ENCODE peak calls at places on chromosomes 12 and 14, in six cellular contexts. R, I, U, D, P and T are unnamed samples.

GRCh38 chr12:46383654-46384450 is 11.3 kb upstream of the SLC38A2 start:
- DNase-seq in R (peak), I (no peak), U (peak), D (peak), P (peak), T (no peak)

GRCh38 chr14:71242237-71242748 is 335.0 kb downstream of the PCNX1 start:
- DNase-seq in R (no peak), I (no peak), U (no peak), D (peak), P (peak), T (peak)

GRCh38 chr12:113918306-113918705 is 47.8 kb downstream of the RBM19 start:
- DNase-seq in R (no peak), I (no peak), U (no peak), D (no peak), P (no peak), T (no peak)

GRCh38 chr12:65195387-65196055 is 26.1 kb downstream of the LEMD3 start:
- DNase-seq in R (no peak), I (no peak), U (no peak), D (no peak), P (no peak), T (peak)

GRCh38 chr12:48764521-48764920 is 24.4 kb downstream of the ADCY6 start:
- DNase-seq in R (no peak), I (no peak), U (no peak), D (no peak), P (peak), T (no peak)

GRCh38 chr12:49352351-49352750 is 5.7 kb downstream of the DNAJC22 start:
- DNase-seq in R (no peak), I (no peak), U (no peak), D (no peak), P (no peak), T (no peak)

GRCh38 chr12:52248541-52249035 is 15.5 kb downstream of the KRT7 start:
- DNase-seq in R (no peak), I (no peak), U (no peak), D (no peak), P (no peak), T (no peak)

GRCh38 chr12:66500094-66500493 is 178.8 kb downstream of the GRIP1 start:
- DNase-seq in R (no peak), I (no peak), U (no peak), D (no peak), P (no peak), T (no peak)

GRCh38 chr12:109539508-109539907 is 33.8 kb downstream of the MMAB start:
- DNase-seq in R (no peak), I (no peak), U (peak), D (peak), P (peak), T (no peak)

GRCh38 chr12:109387425-109388166 is 39.9 kb downstream of the MYO1H start:
- DNase-seq in R (peak), I (peak), U (no peak), D (peak), P (peak), T (no peak)

GRCh38 chr12:78392918-78393317 is 471.7 kb upstream of the SYT1 start:
- DNase-seq in R (peak), I (no peak), U (no peak), D (peak), P (peak), T (no peak)

GRCh38 chr12:93894391-93895095 is 217.4 kb downstream of the CRADD start:
- DNase-seq in R (no peak), I (no peak), U (peak), D (no peak), P (peak), T (no peak)

GRCh38 chr14:65961004-65961403 is 525.2 kb upstream of the CCDC196 start:
- DNase-seq in R (peak), I (peak), U (no peak), D (peak), P (peak), T (no peak)

GRCh38 chr12:2268478-2269286 is 215.9 kb downstream of the CACNA1C start:
- DNase-seq in R (no peak), I (no peak), U (peak), D (peak), P (peak), T (peak)

GRCh38 chr12:11725616-11726015 is 76.1 kb downstream of the ETV6 start:
- DNase-seq in R (peak), I (no peak), U (no peak), D (no peak), P (peak), T (no peak)

GRCh38 chr12:2170376-2170775 is 117.6 kb downstream of the CACNA1C start:
- DNase-seq in R (no peak), I (no peak), U (no peak), D (peak), P (peak), T (no peak)

GRCh38 chr12:24860546-24860945 is 88.4 kb downstream of the BCAT1 start:
- DNase-seq in R (no peak), I (no peak), U (no peak), D (peak), P (no peak), T (no peak)

GRCh38 chr12:8088574-8088973 is 6.5 kb downstream of the NECAP1 start:
- DNase-seq in R (no peak), I (no peak), U (no peak), D (no peak), P (no peak), T (no peak)

GRCh38 chr14:22629357-22629756 is 14.8 kb downstream of the OR6J1 start:
- DNase-seq in R (no peak), I (no peak), U (no peak), D (no peak), P (no peak), T (no peak)

GRCh38 chr12:89657090-89657489 is 51.5 kb downstream of the ATP2B1 start:
- DNase-seq in R (no peak), I (no peak), U (no peak), D (no peak), P (no peak), T (no peak)

GRCh38 chr12:89884917-89885316 is 176.3 kb upstream of the ATP2B1 start:
- DNase-seq in R (no peak), I (no peak), U (no peak), D (no peak), P (no peak), T (no peak)

GRCh38 chr12:103868215-103868614 is 27.2 kb upstream of the NT5DC3 start:
- DNase-seq in R (no peak), I (no peak), U (no peak), D (no peak), P (no peak), T (peak)

GRCh38 chr14:105283899-105284298 is 16.9 kb downstream of the BRF1 start:
- DNase-seq in R (no peak), I (no peak), U (no peak), D (no peak), P (no peak), T (no peak)

GRCh38 chr14:99592933-99593753 is 10.9 kb downstream of the CCDC85C start:
- DNase-seq in R (no peak), I (no peak), U (no peak), D (no peak), P (no peak), T (no peak)

GRCh38 chr12:49489720-49490119 is 49.1 kb upstream of the KCNH3 start:
- DNase-seq in R (no peak), I (no peak), U (no peak), D (peak), P (peak), T (no peak)

GRCh38 chr12:6367065-6367968 is 8.0 kb downstream of the SCNN1A start:
- DNase-seq in R (peak), I (no peak), U (peak), D (peak), P (peak), T (no peak)

GRCh38 chr12:69366796-69367195 is 7.3 kb downstream of the YEATS4 start:
- DNase-seq in R (no peak), I (no peak), U (no peak), D (no peak), P (no peak), T (no peak)

GRCh38 chr12:63163542-63163941 is 12.5 kb upstream of the AVPR1A start:
- DNase-seq in R (no peak), I (no peak), U (no peak), D (peak), P (no peak), T (no peak)

GRCh38 chr12:9702239-9702638 is 30.7 kb downstream of the CLECL1 start:
- DNase-seq in R (no peak), I (no peak), U (no peak), D (no peak), P (no peak), T (no peak)

GRCh38 chr12:126198966-126199692 is 1133.9 kb downstream of the AACS start:
- DNase-seq in R (no peak), I (no peak), U (no peak), D (no peak), P (peak), T (no peak)

GRCh38 chr14:72892879-72893635 is 844 bp downstream of the DPF3 start:
- DNase-seq in R (peak), I (no peak), U (peak), D (peak), P (peak), T (no peak)

GRCh38 chr12:83971781-83972180 is 940.8 kb downstream of the SLC6A15 start:
- DNase-seq in R (no peak), I (no peak), U (no peak), D (peak), P (no peak), T (no peak)

GRCh38 chr14:77023001-77023996 is 5.2 kb downstream of the IRF2BPL start:
- DNase-seq in R (no peak), I (no peak), U (no peak), D (peak), P (peak), T (no peak)

GRCh38 chr14:46048127-46048526 is 603.5 kb downstream of the RPL10L start:
- DNase-seq in R (peak), I (no peak), U (no peak), D (peak), P (peak), T (no peak)

GRCh38 chr14:60349663-60350365 is 100.8 kb downstream of the PPM1A start:
- DNase-seq in R (peak), I (peak), U (no peak), D (peak), P (peak), T (peak)

GRCh38 chr14:31969841-31970240 is 107.3 kb upstream of the ARHGAP5 start:
- DNase-seq in R (no peak), I (no peak), U (no peak), D (peak), P (no peak), T (no peak)

GRCh38 chr14:35247777-35248475 is 44.3 kb upstream of the PSMA6 start:
- DNase-seq in R (no peak), I (no peak), U (no peak), D (peak), P (no peak), T (no peak)

GRCh38 chr12:51855586-51856428 is 7.3 kb upstream of the FIGNL2 start:
- DNase-seq in R (no peak), I (peak), U (peak), D (peak), P (no peak), T (no peak)

GRCh38 chr12:92146497-92146828 is 817 bp upstream of the BTG1 start:
- DNase-seq in R (no peak), I (no peak), U (no peak), D (no peak), P (no peak), T (no peak)

GRCh38 chr12:92146865-92147264 is 1.2 kb upstream of the BTG1 start:
- DNase-seq in R (peak), I (no peak), U (no peak), D (peak), P (peak), T (no peak)

GRCh38 chr12:92149563-92149962 is 3.9 kb upstream of the BTG1 start:
- DNase-seq in R (no peak), I (no peak), U (no peak), D (no peak), P (no peak), T (no peak)

GRCh38 chr12:92145731-92146496 is at the start of gene BTG1:
- DNase-seq in R (peak), I (peak), U (peak), D (peak), P (peak), T (peak)

DNA sequence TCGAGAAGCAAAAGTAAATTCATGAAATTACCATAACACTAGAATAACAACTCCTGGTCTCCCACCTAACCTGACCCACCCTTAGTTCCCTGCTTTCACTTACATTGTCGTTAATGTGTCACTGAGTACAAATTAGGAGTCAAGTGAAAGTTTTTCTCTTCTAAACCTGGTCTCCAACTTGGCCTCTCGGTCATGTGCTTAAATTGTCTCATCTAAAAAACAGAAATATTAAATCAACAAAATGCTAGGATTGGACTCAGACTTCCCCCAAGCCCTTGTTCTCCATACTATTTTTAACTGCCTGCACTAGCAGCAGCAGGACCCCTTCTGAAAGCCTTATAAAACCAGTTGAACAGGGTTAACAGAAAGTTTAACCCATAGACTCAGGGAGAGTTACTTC is 1.8 kb upstream of the BTG1 start:
- DNase-seq in R (no peak), I (no peak), U (no peak), D (peak), P (peak), T (no peak)
- H3K4me3 ChIP-seq in R (peak), I (peak), U (peak), D (no peak), P (no peak), T (peak)

DNA sequence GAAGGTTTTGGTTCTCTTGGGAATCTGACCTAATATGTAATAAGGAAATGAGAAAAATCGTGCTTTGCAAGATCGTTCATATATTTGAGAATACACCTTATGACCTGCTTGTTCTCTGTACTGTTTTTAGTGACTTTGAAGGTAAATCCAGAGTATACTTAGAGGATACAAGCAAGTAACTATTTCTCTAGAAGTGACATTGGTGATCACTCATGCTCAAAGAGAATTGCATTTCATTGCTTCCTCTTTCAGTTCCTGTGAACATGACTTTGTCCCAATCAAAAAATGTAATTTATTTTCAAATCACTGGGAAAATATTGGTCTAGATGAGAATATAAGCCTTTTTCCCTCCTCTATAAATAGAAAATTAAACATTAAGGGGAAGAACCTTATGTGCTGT is 2.7 kb downstream of the KTN1 start:
- DNase-seq in R (peak), I (no peak), U (no peak), D (no peak), P (no peak), T (no peak)
- H3K4me3 ChIP-seq in R (peak), I (no peak), U (no peak), D (no peak), P (no peak), T (no peak)

DNA sequence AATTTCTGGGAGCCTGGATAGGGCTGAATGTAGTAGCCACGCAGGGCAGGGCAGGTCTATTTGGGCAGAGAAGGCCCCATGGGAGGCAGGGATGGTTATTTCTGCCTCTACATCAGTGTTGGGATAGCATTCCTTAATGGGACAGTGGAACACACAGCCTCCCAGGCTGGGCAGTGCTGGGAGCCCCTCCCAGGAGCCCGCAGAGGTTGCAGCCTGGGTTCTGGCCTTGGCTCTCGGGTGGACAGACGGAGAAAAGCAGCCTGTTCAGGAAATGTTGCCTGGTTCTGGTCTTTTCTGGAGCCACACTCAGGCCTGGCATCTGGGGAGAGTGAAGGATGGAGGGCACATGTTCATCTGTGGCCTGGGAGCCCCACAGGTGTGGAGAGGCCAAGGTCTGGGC is 479 bp upstream of the NOS1 start:
- DNase-seq in R (no peak), I (no peak), U (no peak), D (no peak), P (no peak), T (no peak)
- H3K4me3 ChIP-seq in R (no peak), I (no peak), U (no peak), D (no peak), P (no peak), T (no peak)

DNA sequence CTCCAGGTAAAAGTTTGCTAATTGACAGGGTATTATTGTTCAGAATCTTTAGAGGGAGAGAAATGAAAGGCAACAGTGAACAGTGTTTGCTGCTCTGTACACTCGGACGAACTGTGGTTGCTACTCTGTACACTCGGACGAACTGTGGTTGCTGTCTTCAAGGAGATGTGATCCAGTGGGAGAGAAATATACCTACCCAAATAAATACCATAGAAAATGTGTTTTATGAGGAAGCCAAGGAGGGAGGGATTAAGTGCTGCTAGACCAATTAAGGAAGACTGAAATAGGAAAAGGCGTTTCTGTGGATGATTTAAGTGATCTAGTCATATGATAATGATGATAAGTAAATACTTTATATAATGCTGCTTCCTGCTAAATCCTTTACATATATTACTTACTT is 2.7 kb downstream of the STK38L start:
- DNase-seq in R (no peak), I (no peak), U (no peak), D (no peak), P (no peak), T (no peak)
- H3K4me3 ChIP-seq in R (no peak), I (no peak), U (peak), D (no peak), P (peak), T (peak)

DNA sequence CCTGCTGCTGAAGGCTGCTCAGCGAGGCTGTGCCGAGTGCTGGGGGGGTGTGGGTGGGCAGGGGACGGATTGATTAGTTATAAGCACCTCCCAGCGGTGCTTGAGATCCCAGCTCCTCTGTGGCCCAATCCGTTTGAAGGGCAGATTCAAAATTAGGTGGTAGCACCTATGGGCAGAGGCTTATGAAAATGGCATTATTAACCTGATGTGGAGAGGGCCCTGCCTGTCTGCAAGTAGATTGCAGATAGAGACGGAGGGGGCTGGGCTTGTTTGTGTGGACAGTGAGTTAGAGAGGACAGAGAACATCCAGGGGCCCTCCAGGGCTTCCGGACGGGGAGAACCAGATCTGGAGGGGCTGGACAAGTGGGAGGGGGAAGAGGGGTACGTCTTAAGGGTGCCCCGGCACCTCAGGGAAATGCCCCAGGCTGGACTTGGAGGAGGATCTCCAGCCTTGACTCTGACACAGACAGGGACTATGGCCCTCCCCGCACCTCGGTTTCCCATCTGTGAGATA is at the start of gene RTL1:
- DNase-seq in R (no peak), I (no peak), U (no peak), D (no peak), P (no peak), T (no peak)
- H3K4me3 ChIP-seq in R (no peak), I (no peak), U (no peak), D (no peak), P (no peak), T (no peak)

GRCh38 chr14:74578479-74578878 is 33.6 kb downstream of the LTBP2 start:
- DNase-seq in R (no peak), I (no peak), U (peak), D (no peak), P (no peak), T (no peak)

GRCh38 chr14:74575507-74575906 is 36.5 kb downstream of the LTBP2 start:
- DNase-seq in R (no peak), I (no peak), U (no peak), D (no peak), P (no peak), T (no peak)

GRCh38 chr14:74577948-74578275 is 34.1 kb downstream of the LTBP2 start:
- DNase-seq in R (no peak), I (no peak), U (no peak), D (no peak), P (no peak), T (no peak)

GRCh38 chr14:74575936-74576335 is 36.1 kb downstream of the LTBP2 start:
- DNase-seq in R (no peak), I (no peak), U (no peak), D (no peak), P (no peak), T (no peak)

DNA sequence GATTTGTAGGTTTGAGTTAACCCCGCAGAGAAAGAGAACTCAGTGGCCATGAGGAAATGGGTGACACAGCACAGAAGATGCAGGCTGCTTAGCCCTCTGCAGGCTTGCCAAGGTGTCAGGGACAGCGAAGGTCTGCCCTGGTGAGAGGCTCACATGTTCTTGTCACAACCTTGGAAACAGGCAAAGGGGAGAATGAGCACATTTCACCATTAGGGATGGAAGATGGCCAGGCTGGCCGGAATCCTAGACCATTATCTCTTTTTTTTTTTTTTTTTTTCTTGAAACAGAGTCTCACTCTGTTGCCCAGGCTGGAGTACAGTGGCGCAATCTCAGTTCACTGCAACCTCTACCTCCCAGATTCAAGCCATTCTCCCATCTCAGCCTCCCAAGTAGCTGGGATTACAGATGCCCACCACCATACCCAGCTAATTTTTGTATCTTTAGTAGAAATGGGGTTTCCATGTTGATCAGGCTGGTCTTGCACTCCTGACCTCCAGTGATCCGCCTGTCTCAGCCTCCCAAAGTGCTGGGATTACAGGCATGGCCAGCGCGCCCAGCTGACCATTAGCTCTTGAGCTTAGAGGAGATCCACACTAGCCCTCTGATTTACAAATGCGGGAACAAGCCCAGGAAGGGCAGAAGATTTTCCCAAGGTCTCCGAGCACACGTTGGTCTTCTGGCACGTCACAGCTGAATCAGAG is 34.6 kb downstream of the LTBP2 start:
- DNase-seq in R (no peak), I (no peak), U (no peak), D (no peak), P (peak), T (no peak)
- H3K4me3 ChIP-seq in R (no peak), I (no peak), U (no peak), D (no peak), P (no peak), T (no peak)

GRCh38 chr12:4031703-4032291 is 158.6 kb upstream of the PARP11 start:
- DNase-seq in R (no peak), I (peak), U (no peak), D (peak), P (peak), T (no peak)
- H3K4me3 ChIP-seq in R (no peak), I (peak), U (peak), D (no peak), P (peak), T (peak)